ENCODE peak calls at places on chromosomes 4 and X, in six cellular contexts. P is mammary epithelial cell, M is heart right ventricle, C is GM12878, Q is pancreas, S is HFF-Myc. I is an unnamed sample.

GRCh38 chrX:153820601-153821000 is 9.7 kb downstream of the PDZD4 start:
- DNase-seq in P (no peak), C (no peak), S (no peak), Q (no peak), M (no peak), I (no peak)

GRCh38 chr4:12975511-12975910 is 508.6 kb downstream of the RAB28 start:
- DNase-seq in S (no peak), Q (no peak), P (no peak), M (no peak), C (no peak), I (no peak)

GRCh38 chrX:30875957-30876356 is 13.1 kb downstream of the TAB3 start:
- DNase-seq in M (no peak), P (peak; percentile 90), S (no peak), C (no peak), Q (no peak), I (peak; percentile 38)

GRCh38 chr4:109978704-109979103 is 66.0 kb downstream of the EGF start:
- DNase-seq in S (no peak), M (no peak), Q (no peak), P (no peak), C (no peak), I (no peak)

GRCh38 chr4:5824635-5825034 is 68.3 kb downstream of the CRMP1 start:
- DNase-seq in P (peak; percentile 18), M (no peak), Q (no peak), S (peak; percentile 16), C (no peak), I (no peak)

GRCh38 chr4:180949825-180950224 is 1293.4 kb upstream of the TENM3 start:
- DNase-seq in P (peak; percentile 93), S (no peak), Q (no peak), C (no peak), M (no peak), I (no peak)

GRCh38 chrX:1464282-1465131 is 11.8 kb upstream of the ASMTL start:
- DNase-seq in P (no peak), S (no peak), Q (no peak), C (no peak), M (peak; percentile 3), I (no peak)

GRCh38 chr4:686371-687040 is 2.4 kb downstream of the SLC49A3 start:
- DNase-seq in S (no peak), M (no peak), P (no peak), C (no peak), Q (no peak), I (no peak)

GRCh38 chr4:121370729-121371325 is 10.0 kb downstream of the QRFPR start:
- DNase-seq in S (no peak), Q (no peak), M (peak; percentile 55), C (no peak), P (peak; percentile 28), I (no peak)

GRCh38 chrX:106177106-106177981 is 9.2 kb downstream of the PWWP3B start:
- DNase-seq in C (no peak), Q (peak; percentile 24), P (no peak), M (peak; percentile 73), S (no peak), I (no peak)

GRCh38 chr4:48141048-48141447 is 7.0 kb upstream of the TXK start:
- DNase-seq in Q (no peak), P (peak; percentile 20), S (peak; percentile 16), M (no peak), C (no peak), I (no peak)

GRCh38 chrX:47232803-47233332 is at the start of gene USP11:
- DNase-seq in M (peak; percentile 38), Q (peak; percentile 34), P (no peak), C (no peak), S (no peak), I (no peak)

GRCh38 chr4:77699731-77700210 is 94.2 kb downstream of the CXCL13 start:
- DNase-seq in M (no peak), S (peak; percentile 91), C (no peak), Q (no peak), P (peak; percentile 80), I (peak; percentile 55)

GRCh38 chr4:137946423-137946822 is 295.7 kb downstream of the SLC7A11 start:
- DNase-seq in S (no peak), C (no peak), M (no peak), P (peak; percentile 5), Q (no peak), I (no peak)

GRCh38 chrX:148755111-148755510 is 254.7 kb downstream of the AFF2 start:
- DNase-seq in C (no peak), S (no peak), Q (no peak), M (no peak), P (no peak), I (no peak)

GRCh38 chr4:19748470-19748869 is 503.2 kb upstream of the SLIT2 start:
- DNase-seq in P (no peak), S (peak; percentile 50), M (peak; percentile 51), Q (no peak), C (no peak), I (peak; percentile 52)

GRCh38 chrX:117543885-117544284 is 572.7 kb downstream of the KLHL13 start:
- DNase-seq in S (no peak), M (no peak), C (no peak), P (no peak), Q (no peak), I (no peak)

GRCh38 chr4:89657931-89658700 is 178.8 kb downstream of the SNCA start:
- DNase-seq in P (no peak), C (no peak), S (peak; percentile 16), Q (no peak), M (no peak), I (peak; percentile 3)

GRCh38 chrX:135389717-135390116 is 32.0 kb upstream of the SMIM10L2A start:
- DNase-seq in Q (peak; percentile 11), P (peak; percentile 85), S (no peak), C (no peak), M (no peak), I (no peak)

GRCh38 chrX:21661316-21661715 is 3.2 kb upstream of the KLHL34 start:
- DNase-seq in P (no peak), M (no peak), S (no peak), Q (no peak), C (no peak), I (no peak)

GRCh38 chrX:21658152-21658737 is at the start of gene KLHL34:
- DNase-seq in M (peak; percentile 11), S (no peak), Q (no peak), C (no peak), P (no peak), I (no peak)

GRCh38 chrX:21657318-21658151 is 595 bp downstream of the KLHL34 start:
- DNase-seq in M (no peak), C (no peak), S (no peak), P (no peak), Q (no peak), I (no peak)

GRCh38 chrX:21658746-21659145 is 616 bp upstream of the KLHL34 start:
- DNase-seq in S (no peak), Q (no peak), M (no peak), C (no peak), P (no peak), I (no peak)

GRCh38 chrX:21659320-21659719 is 1.2 kb upstream of the KLHL34 start:
- DNase-seq in M (no peak), Q (no peak), S (no peak), C (no peak), P (no peak), I (no peak)
- H3K4me3 ChIP-seq in M (peak overlapping the region; percentile 49), Q (no peak overlapping the region), S (no peak overlapping the region), C (no peak overlapping the region), P (no peak overlapping the region), I (no peak overlapping the region)

GRCh38 chr4:8585186-8585585 is 5.0 kb downstream of the GPR78 start:
- DNase-seq in C (no peak), M (no peak), S (no peak), P (peak; percentile 10), Q (no peak), I (no peak)
- TF ChIP-seq CTCF in C (no peak), M (no peak), S (peak; percentile 16), P (peak; percentile 37), Q (no peak), I (no peak)

GRCh38 chr4:2501034-2501594 is 32.2 kb downstream of the RNF4 start:
- DNase-seq in P (no peak), S (no peak), C (no peak), Q (no peak), M (no peak), I (no peak)
- H3K4me3 ChIP-seq in P (no peak overlapping the region), S (no peak overlapping the region), C (no peak overlapping the region), Q (no peak overlapping the region), M (no peak overlapping the region), I (no peak overlapping the region)

GRCh38 chr4:159256037-159256436 is 153.2 kb downstream of the RAPGEF2 start:
- DNase-seq in S (no peak), C (no peak), P (no peak), Q (no peak), M (no peak), I (no peak)
- TF ChIP-seq CTCF in S (no peak), C (no peak), P (no peak), Q (no peak), M (no peak), I (no peak)

GRCh38 chrX:44384688-44385338 is 41.3 kb upstream of the EFHC2 start:
- DNase-seq in M (no peak), S (no peak), P (no peak), Q (no peak), C (no peak), I (no peak)
- H3K4me3 ChIP-seq in M (no peak overlapping the region), S (no peak overlapping the region), P (no peak overlapping the region), Q (no peak overlapping the region), C (no peak overlapping the region), I (no peak overlapping the region)

DNA sequence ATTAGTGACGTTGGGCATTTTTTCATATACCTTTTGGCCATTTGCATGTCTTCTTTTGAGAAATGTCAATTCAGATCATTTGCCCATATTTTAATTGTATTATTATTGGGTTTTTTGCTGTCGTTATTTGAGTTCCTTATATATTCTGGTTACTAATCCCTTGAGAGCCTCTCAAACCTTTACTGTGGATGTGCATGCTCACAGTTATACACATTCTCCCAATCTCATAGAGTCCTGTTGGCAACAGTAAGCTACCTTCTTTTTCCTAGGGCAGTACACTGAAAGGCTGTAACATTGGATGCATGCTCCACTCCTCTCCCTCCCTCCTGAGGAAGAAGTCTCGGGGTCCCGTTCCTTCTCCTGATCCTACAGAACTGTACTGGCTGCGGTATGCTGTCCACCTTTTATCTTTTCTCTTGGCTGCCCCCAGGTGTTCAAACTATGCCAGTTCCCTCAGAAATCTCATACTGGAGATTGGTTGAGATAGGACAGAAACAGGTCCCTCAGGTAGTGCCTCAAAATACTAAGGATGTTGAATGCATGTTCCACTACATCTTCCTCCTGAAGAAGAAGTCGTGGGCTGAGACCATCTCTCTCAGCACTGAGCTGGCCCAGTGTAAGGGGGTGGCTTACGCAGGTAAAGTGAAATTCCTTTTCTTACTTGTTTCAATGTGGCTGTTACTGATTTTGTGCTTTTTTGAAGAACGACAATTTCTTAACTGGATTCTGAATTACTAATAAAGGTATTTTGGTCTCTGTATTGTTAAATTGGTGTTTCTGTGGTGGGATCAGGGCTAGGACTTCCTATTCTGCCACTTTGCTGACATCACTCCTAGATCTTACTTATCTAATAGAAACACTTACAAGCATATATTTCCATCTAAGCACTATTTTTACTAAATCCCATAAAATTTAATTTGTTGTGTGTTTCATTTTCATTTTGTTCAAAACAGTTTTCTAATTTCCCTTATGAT is 145.4 kb upstream of the HUWE1 start:
- DNase-seq in M (peak; percentile 3), P (peak; percentile 41), Q (peak; percentile 4), S (peak; percentile 2), C (peak; percentile 40), I (no peak)
- TF ChIP-seq CTCF in M (peak; percentile 11), P (peak; percentile 66), Q (peak; percentile 15), S (peak; percentile 33), C (peak; percentile 62), I (no peak)

GRCh38 chr4:153521467-153521866 is 55.3 kb downstream of the TMEM131L start:
- DNase-seq in C (peak; percentile 57), M (no peak), Q (no peak), P (no peak), S (no peak), I (no peak)
- H3K4me3 ChIP-seq in C (peak overlapping the region; percentile 59), M (no peak overlapping the region), Q (no peak overlapping the region), P (no peak overlapping the region), S (no peak overlapping the region), I (no peak overlapping the region)

GRCh38 chr4:126396703-126397102 is 1081.9 kb downstream of the FAT4 start:
- DNase-seq in M (no peak), Q (no peak), P (no peak), S (no peak), C (no peak), I (no peak)
- TF ChIP-seq CTCF in M (no peak), Q (no peak), P (peak; percentile 32), S (no peak), C (peak; percentile 25), I (no peak)